ENCODE peak calls at places on chromosomes 11 and 22, in four cellular contexts. J is HepG2, V is K562, C is GM12878. R is an unnamed sample. For H3K36me3, the result is how much of the 10 kb centered on the place peaks cover.

GRCh38 chr22:42443240-42444059 is 11.2 kb upstream of the NFAM1 start:
- DNase-seq in V (no peak), C (no peak), J (no peak), R (no peak)

GRCh38 chr11:30935861-30936260 is 349.7 kb upstream of the MPPED2 start:
- DNase-seq in J (no peak), V (no peak), C (no peak), R (no peak)

GRCh38 chr11:76863196-76863777 is 2.6 kb downstream of the ACER3 start:
- DNase-seq in J (no peak), V (no peak), C (no peak), R (no peak)

GRCh38 chr22:27405672-27406388 is 395.7 kb downstream of the MN1 start:
- DNase-seq in C (no peak), J (peak), V (peak), R (peak)

GRCh38 chr11:78798567-78799170 is 224.0 kb upstream of the NARS2 start:
- DNase-seq in V (peak), C (no peak), J (peak), R (peak)

GRCh38 chr22:17387356-17387755 is 18.1 kb downstream of the CECR2 start:
- DNase-seq in C (no peak), J (no peak), V (no peak), R (no peak)

GRCh38 chr11:101741479-101742175 is 157.8 kb upstream of the TRPC6 start:
- DNase-seq in V (no peak), C (no peak), J (no peak), R (no peak)

GRCh38 chr11:68050371-68050841 is 11.6 kb downstream of the TCIRG1 start:
- DNase-seq in C (no peak), J (no peak), V (no peak), R (no peak)

GRCh38 chr11:45717526-45717925 is 52.1 kb upstream of the CHST1 start:
- DNase-seq in C (no peak), J (no peak), V (no peak), R (no peak)

GRCh38 chr22:17436981-17437410 is 67.7 kb downstream of the CECR2 start:
- DNase-seq in V (no peak), C (no peak), J (no peak), R (peak)

GRCh38 chr11:17601206-17602075 is 54.4 kb downstream of the OTOG start:
- DNase-seq in V (peak), J (no peak), C (no peak), R (peak)

GRCh38 chr11:18617688-18618340 is 16.3 kb downstream of the SPTY2D1 start:
- DNase-seq in C (peak), V (no peak), J (no peak), R (no peak)

GRCh38 chr11:13465909-13466371 is 2.9 kb upstream of the BTBD10 start:
- DNase-seq in C (no peak), J (peak), V (peak), R (peak)

GRCh38 chr11:13461291-13461690 is 1.7 kb downstream of the BTBD10 start:
- DNase-seq in C (no peak), V (no peak), J (no peak), R (no peak)

GRCh38 chr11:13462311-13462927 is 603 bp downstream of the BTBD10 start:
- DNase-seq in V (peak), J (peak), C (no peak), R (peak)

GRCh38 chr11:13463779-13464290 is 813 bp upstream of the BTBD10 start:
- DNase-seq in C (no peak), J (no peak), V (no peak), R (no peak)

DNA sequence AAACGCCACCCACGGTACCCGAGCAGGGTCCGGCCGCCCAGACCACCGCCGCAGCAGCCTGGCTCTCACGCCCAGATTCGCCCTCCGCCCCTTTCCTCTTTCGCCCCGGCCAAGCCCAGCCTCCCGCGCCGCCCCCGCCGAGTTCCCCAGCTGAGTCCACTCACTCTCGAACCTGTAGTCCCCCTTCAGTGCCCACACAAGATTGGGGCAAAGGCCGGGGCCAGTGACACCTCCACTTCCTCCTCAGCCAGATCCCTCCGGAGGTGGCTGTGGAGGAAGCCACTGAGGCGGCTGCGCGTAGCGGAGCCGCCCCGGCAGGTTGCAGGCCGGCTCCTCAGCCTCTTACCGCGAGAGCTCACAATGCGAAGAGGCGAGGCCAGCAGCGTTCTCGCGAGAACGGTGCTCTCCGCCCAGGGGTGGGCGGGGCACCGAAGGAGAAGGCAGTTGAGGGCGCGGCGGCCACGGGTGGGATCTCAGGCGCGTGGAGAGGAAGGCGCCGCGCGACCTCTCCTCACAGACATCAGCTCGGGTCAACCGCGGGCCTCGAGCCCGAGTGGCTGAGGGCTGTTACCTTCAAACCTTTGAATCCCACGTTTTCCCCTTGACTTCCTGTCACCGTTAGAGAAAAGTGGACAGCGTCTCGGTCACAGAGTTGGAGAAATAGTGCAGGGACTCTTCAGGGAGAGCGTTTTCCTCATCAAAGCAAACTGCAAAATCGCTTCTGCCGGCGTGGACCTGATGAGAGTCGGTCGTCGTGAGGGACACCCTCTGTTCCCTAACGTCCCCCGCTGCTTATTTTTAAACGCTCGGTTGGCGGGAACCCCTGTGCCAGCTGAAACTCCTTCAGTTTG is at the start of gene BTBD10:
- DNase-seq in C (peak), V (peak), J (peak), R (peak)
- TF ChIP-seq REST in C (peak), V (no peak), J (no peak), R (no peak)

GRCh38 chr11:66104057-66104638 is 34.1 kb downstream of the PACS1 start:
- DNase-seq in J (no peak), C (no peak), V (no peak), R (no peak)

GRCh38 chr11:66111158-66111557 is 41.1 kb downstream of the PACS1 start:
- DNase-seq in V (no peak), C (no peak), J (no peak), R (no peak)

GRCh38 chr11:66106786-66107599 is 36.9 kb downstream of the PACS1 start:
- DNase-seq in V (no peak), C (no peak), J (peak), R (peak)

GRCh38 chr11:66109294-66109693 is 39.2 kb downstream of the PACS1 start:
- DNase-seq in V (no peak), C (no peak), J (no peak), R (no peak)

GRCh38 chr11:66107600-66108151 is 37.6 kb downstream of the PACS1 start:
- DNase-seq in V (no peak), C (no peak), J (no peak), R (no peak)
- TF ChIP-seq CREB1 in V (no peak), C (no peak), J (no peak), R (no peak)

GRCh38 chr22:20124083-20124787 is 7.2 kb upstream of the TRMT2A start:
- DNase-seq in J (no peak), C (no peak), V (no peak), R (no peak)
- H3K36me3 ChIP-seq in J (under half), C (under half), V (half or more), R (under half)

DNA sequence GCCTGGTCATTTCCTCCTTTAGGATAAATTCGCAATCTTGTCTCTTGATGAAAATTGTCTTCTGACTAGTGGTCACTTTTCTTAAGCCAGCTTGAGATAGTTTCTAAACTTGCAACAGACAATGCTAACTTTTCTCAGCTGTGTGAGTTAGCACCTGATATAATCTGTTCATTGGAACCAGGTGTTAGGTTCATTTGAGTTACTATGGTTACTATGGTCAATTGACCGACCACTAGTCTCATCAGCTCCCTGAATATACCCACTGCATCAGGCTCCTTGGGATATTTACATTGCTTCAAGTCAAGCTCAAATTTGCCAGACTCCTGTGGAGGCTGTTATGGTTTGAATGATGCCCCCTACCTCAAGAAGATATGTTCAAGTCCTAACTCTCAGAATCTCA is 54.5 kb downstream of the SC5D start:
- DNase-seq in J (no peak), C (no peak), V (no peak), R (no peak)
- TF ChIP-seq REST in J (no peak), C (no peak), V (no peak), R (no peak)

DNA sequence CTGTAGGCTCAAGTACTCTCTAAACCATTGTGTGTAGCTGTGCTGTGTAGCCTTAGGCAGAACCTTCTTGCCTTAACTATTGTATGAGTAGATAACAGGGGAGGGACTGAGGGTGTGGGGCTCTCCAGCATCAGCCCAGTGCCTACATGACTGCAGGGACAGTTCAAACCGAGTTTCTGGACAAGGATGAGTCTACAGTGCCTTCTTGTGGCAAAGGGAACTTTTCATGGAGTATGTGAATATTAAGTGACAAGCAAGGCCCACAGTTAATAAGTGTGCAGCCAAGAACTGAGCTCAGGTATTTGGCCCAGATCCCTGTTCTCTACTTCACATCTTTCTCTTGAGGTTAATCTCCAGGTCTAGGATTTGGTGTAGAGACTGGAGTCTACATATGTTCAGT is 424.4 kb upstream of the LARGE1 start:
- DNase-seq in J (no peak), V (no peak), C (no peak), R (peak)
- TF ChIP-seq CREB1 in J (no peak), V (no peak), C (no peak), R (no peak)

GRCh38 chr11:64735860-64736259 is 8.1 kb downstream of the RASGRP2 start:
- DNase-seq in C (no peak), V (no peak), J (no peak), R (no peak)
- H3K36me3 ChIP-seq in C (under half), V (under half), J (under half), R (under half)

GRCh38 chr11:119491753-119492455 is 68.9 kb upstream of the THY1 start:
- DNase-seq in C (no peak), J (no peak), V (peak), R (peak)

GRCh38 chr11:119496997-119497396 is 74.0 kb upstream of the THY1 start:
- DNase-seq in V (no peak), C (no peak), J (no peak), R (peak)

GRCh38 chr11:119490253-119491006 is 67.5 kb upstream of the THY1 start:
- DNase-seq in C (no peak), V (no peak), J (no peak), R (no peak)

GRCh38 chr11:119496453-119496852 is 73.5 kb upstream of the THY1 start:
- DNase-seq in V (no peak), J (no peak), C (no peak), R (no peak)

DNA sequence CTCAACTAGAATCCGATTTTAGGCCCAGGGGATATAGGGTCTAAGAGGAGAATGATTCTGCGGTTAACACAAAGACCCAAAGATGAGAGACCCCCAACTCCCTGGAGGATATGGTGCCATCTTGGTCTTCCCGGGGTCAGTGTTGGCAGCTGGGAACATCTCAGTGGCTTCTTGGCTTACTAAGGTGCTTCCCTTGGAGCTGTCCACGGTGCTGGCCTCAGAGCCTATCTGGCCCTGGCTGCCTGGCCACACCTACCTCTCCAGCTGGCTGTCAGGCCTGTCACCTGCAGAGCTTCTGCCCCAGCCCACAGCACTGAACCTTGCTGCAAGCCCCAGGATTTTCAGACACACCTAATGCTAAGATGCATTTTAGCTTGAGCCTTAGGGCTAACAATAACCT is 70.7 kb upstream of the THY1 start:
- DNase-seq in J (no peak), V (peak), C (no peak), R (peak)
- TF ChIP-seq REST in J (peak), V (peak), C (peak), R (peak)

GRCh38 chr22:23302171-23303002 is 122.1 kb downstream of the BCR start:
- DNase-seq in C (no peak), J (no peak), V (peak), R (no peak)

GRCh38 chr22:23306438-23306921 is 126.2 kb downstream of the BCR start:
- DNase-seq in C (no peak), V (no peak), J (no peak), R (no peak)

GRCh38 chr22:23305321-23305910 is 125.1 kb downstream of the BCR start:
- DNase-seq in C (no peak), J (no peak), V (no peak), R (no peak)

GRCh38 chr22:23306926-23307325 is 126.6 kb downstream of the BCR start:
- DNase-seq in C (no peak), V (no peak), J (no peak), R (no peak)

GRCh38 chr22:23305922-23306374 is 125.6 kb downstream of the BCR start:
- DNase-seq in C (no peak), V (no peak), J (no peak), R (no peak)
- TF ChIP-seq CREB1 in C (no peak), V (no peak), J (no peak), R (no peak)

DNA sequence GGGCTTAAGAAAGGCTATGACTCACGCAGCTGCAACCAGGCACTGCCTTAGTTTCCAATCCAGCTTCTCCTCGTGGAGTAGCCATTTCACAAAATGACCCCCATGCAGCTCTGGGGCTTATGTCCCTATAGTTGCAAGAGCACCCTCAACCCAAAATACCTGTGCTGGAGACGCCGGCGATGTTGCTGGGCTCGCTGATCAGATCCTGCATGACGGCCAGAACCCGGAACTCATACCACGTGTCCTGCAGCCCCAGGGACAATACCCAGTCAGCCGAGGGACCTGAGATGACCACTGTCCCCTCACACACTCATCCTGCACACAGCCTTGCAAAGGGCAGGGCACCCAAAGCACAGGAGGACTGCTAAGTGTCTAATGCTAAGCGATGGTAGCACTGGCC is 32.1 kb downstream of the IGSF9B start:
- DNase-seq in C (no peak), J (no peak), V (no peak), R (no peak)
- H3K36me3 ChIP-seq in C (under half), J (under half), V (under half), R (under half)